ENCODE peak calls at places on chromosome 3, in five cellular contexts. B, Q, F, M and I are unnamed samples.
A peak's percentile ranks its signal among the peaks of the same experiment; 100 is the strongest.

GRCh38 chr3:191330309-191330712 is at the start of gene UTS2B:
- DNase-seq in M (no peak), Q (no peak), B (no peak), F (peak; percentile 72), I (no peak)

GRCh38 chr3:154023148-154023547 is 98.0 kb upstream of the ARHGEF26 start:
- DNase-seq in M (no peak), B (no peak), Q (no peak), F (peak; percentile 70), I (no peak)

GRCh38 chr3:104907507-104907906 is 459.2 kb upstream of the ALCAM start:
- DNase-seq in Q (no peak), B (no peak), M (no peak), F (no peak), I (no peak)

GRCh38 chr3:171115667-171116066 is 89.1 kb upstream of the SLC2A2 start:
- DNase-seq in M (no peak), Q (no peak), F (peak; percentile 17), B (no peak), I (no peak)

GRCh38 chr3:156477306-156477705 is 77.6 kb downstream of the SSR3 start:
- DNase-seq in Q (no peak), F (no peak), M (no peak), B (no peak), I (no peak)

GRCh38 chr3:9902372-9903237 is at the start of gene IL17RE:
- DNase-seq in B (no peak), M (no peak), F (no peak), Q (no peak), I (no peak)

GRCh38 chr3:139389552-139390368 is at the start of gene COPB2:
- DNase-seq in M (peak; percentile 85), F (peak; percentile 100), B (peak; percentile 98), Q (peak; percentile 99), I (peak; percentile 90)

GRCh38 chr3:73546961-73547360 is 77.8 kb downstream of the PDZRN3 start:
- DNase-seq in B (no peak), F (no peak), Q (no peak), M (no peak), I (no peak)

GRCh38 chr3:145673790-145674189 is 487.2 kb downstream of the PLOD2 start:
- DNase-seq in M (no peak), Q (no peak), B (no peak), F (no peak), I (no peak)